ENCODE peak calls at places on chromosome 12, in six cellular contexts. G is lung microvascular endothelial cell; P is GM19239; K is activated CD4-positive, alpha-beta memory T cell treated with anti-CD3 and anti-CD28 coated beads for 36 hours; F is NCI-H1092 treated with DMSO at 0.1 percent for 48 hours; Q is ACHN. D is an unnamed sample.

GRCh38 chr12:58310828-58311273 is 369.5 kb downstream of the ATP23 start:
- DNase-seq in G (peak; percentile 97), P (no peak), K (no peak), F (no peak), Q (peak; percentile 87), D (no peak)

GRCh38 chr12:48414046-48414445 is 58.3 kb upstream of the ANP32D start:
- DNase-seq in G (no peak), P (no peak), K (no peak), F (no peak), Q (no peak), D (no peak)

GRCh38 chr12:94207467-94208432 is 59.4 kb downstream of the PLXNC1 start:
- DNase-seq in G (no peak), P (peak; percentile 63), K (peak; percentile 60), F (no peak), Q (no peak), D (peak; percentile 10)

GRCh38 chr12:124761876-124762275 is 101.8 kb downstream of the SCARB1 start:
- DNase-seq in G (no peak), P (no peak), K (peak; percentile 66), F (no peak), Q (no peak), D (peak; percentile 41)

GRCh38 chr12:3662516-3662915 is 90.4 kb downstream of the CRACR2A start:
- DNase-seq in G (no peak), P (no peak), K (no peak), F (no peak), Q (no peak), D (no peak)

GRCh38 chr12:13719986-13720385 is 261.4 kb downstream of the GRIN2B start:
- DNase-seq in G (no peak), P (no peak), K (no peak), F (no peak), Q (no peak), D (no peak)

GRCh38 chr12:6921539-6921938 is 6.2 kb upstream of the ATN1 start:
- DNase-seq in G (no peak), P (no peak), K (no peak), F (no peak), Q (no peak), D (no peak)

GRCh38 chr12:131735153-131735456 is 24.2 kb downstream of the SFSWAP start:
- DNase-seq in G (no peak), P (no peak), K (peak; percentile 37), F (no peak), Q (no peak), D (no peak)

GRCh38 chr12:96425321-96425720 is 25.1 kb upstream of the CDK17 start:
- DNase-seq in G (peak; percentile 85), P (no peak), K (peak; percentile 67), F (no peak), Q (no peak), D (no peak)

GRCh38 chr12:123078114-123078465 is 72.8 kb downstream of the PITPNM2 start:
- DNase-seq in G (no peak), P (no peak), K (no peak), F (peak; percentile 6), Q (no peak), D (no peak)

GRCh38 chr12:129486931-129487330 is 416.9 kb downstream of the TMEM132D start:
- DNase-seq in G (no peak), P (no peak), K (no peak), F (no peak), Q (no peak), D (no peak)

GRCh38 chr12:52837341-52837741 is 3.2 kb upstream of the KRT79 start:
- DNase-seq in G (peak; percentile 92), P (no peak), K (peak; percentile 12), F (no peak), Q (peak; percentile 51), D (no peak)

GRCh38 chr12:2641209-2641608 is 153.6 kb upstream of the FKBP4 start:
- DNase-seq in G (peak; percentile 92), P (no peak), K (no peak), F (no peak), Q (peak; percentile 80), D (no peak)

GRCh38 chr12:33439587-33440011 is at the start of gene SYT10:
- DNase-seq in G (peak; percentile 42), P (no peak), K (no peak), F (no peak), Q (no peak), D (no peak)